ENCODE peak calls at places on chromosomes 1 and 21, in five cellular contexts. G is EL, X is aorta, P is heart right ventricle, R is RCC 7860. W is an unnamed sample.

GRCh38 chr21:42456457-42456856 is 39.6 kb downstream of the RSPH1 start:
- DNase-seq in P (no peak), X (no peak), R (no peak), G (no peak), W (no peak)

GRCh38 chr1:220680085-220680687 is 10.0 kb upstream of the C1orf115 start:
- DNase-seq in G (peak; percentile 43), R (peak; percentile 34), P (no peak), X (no peak), W (no peak)

GRCh38 chr1:47881505-47882442 is 115.4 kb downstream of the TRABD2B start:
- DNase-seq in P (no peak), X (no peak), R (no peak), G (peak; percentile 3), W (no peak)

GRCh38 chr1:23198373-23198772 is 18.9 kb downstream of the HTR1D start:
- DNase-seq in R (peak; percentile 87), P (no peak), X (no peak), G (peak; percentile 94), W (peak; percentile 59)

GRCh38 chr1:202888507-202889360 is at the start of gene RABIF:
- DNase-seq in P (peak; percentile 97), X (peak; percentile 97), G (peak; percentile 94), R (peak; percentile 92), W (peak; percentile 89)

GRCh38 chr1:170881268-170882265 is 53.8 kb upstream of the MROH9 start:
- DNase-seq in G (peak; percentile 35), R (no peak), P (no peak), X (no peak), W (no peak)

GRCh38 chr1:2934642-2935081 is 86.6 kb upstream of the ACTRT2 start:
- DNase-seq in R (no peak), P (no peak), X (peak; percentile 32), G (no peak), W (no peak)

GRCh38 chr1:104098837-104099236 is 349.1 kb downstream of the AMY1C start:
- DNase-seq in X (no peak), R (no peak), P (no peak), G (no peak), W (no peak)

GRCh38 chr1:234940841-234941240 is 187.8 kb downstream of the TOMM20 start:
- DNase-seq in R (no peak), X (no peak), P (no peak), G (no peak), W (no peak)

GRCh38 chr1:26391450-26391849 is 18.9 kb upstream of the ZNF683 start:
- DNase-seq in R (peak; percentile 34), P (no peak), G (peak; percentile 71), X (no peak), W (peak; percentile 70)

GRCh38 chr1:150160964-150161626 is 11.4 kb downstream of the PLEKHO1 start:
- DNase-seq in X (no peak), G (peak; percentile 23), R (no peak), P (no peak), W (no peak)

GRCh38 chr1:88980918-88981317 is 11.5 kb downstream of the KYAT3 start:
- DNase-seq in P (no peak), X (no peak), G (no peak), R (no peak), W (no peak)

GRCh38 chr1:30778156-30778978 is 20.8 kb upstream of the LAPTM5 start:
- DNase-seq in R (peak; percentile 90), G (peak; percentile 63), X (no peak), P (no peak), W (peak; percentile 99)

GRCh38 chr1:31689821-31690220 is 14.0 kb downstream of the COL16A1 start:
- DNase-seq in P (no peak), R (peak; percentile 91), G (peak; percentile 97), X (no peak), W (peak; percentile 93)

GRCh38 chr1:11784993-11785769 is 20.6 kb downstream of the MTHFR start:
- DNase-seq in R (peak; percentile 56), X (peak; percentile 75), G (peak; percentile 69), P (peak; percentile 79), W (peak; percentile 49)

GRCh38 chr1:10866314-10867091 is 70.1 kb upstream of the CASZ1 start:
- DNase-seq in G (peak; percentile 34), R (no peak), P (no peak), X (peak; percentile 21), W (peak; percentile 30)

W was measured in NCI-H226.